ENCODE peak calls at places on chromosomes 2 and 18, in five cellular contexts. One of them, this sample, is unnamed.

GRCh38 chr2:168343586-168343985 is 96.2 kb upstream of the STK39 start:
- DNase-seq in CD8-positive, alpha-beta memory T cell: no peak
- DNase-seq in NCI-H2107: no peak
- DNase-seq in ELR: peak; percentile 54
- DNase-seq in HFFc6: peak; percentile 16
- DNase-seq in this sample: no peak

GRCh38 chr2:177153805-177154204 is 58.8 kb upstream of the HNRNPA3 start:
- DNase-seq in CD8-positive, alpha-beta memory T cell: no peak
- DNase-seq in ELR: no peak
- DNase-seq in HFFc6: no peak
- DNase-seq in NCI-H2107: no peak
- DNase-seq in this sample: no peak

GRCh38 chr2:135641156-135642068 is 100.2 kb upstream of the UBXN4 start:
- DNase-seq in NCI-H2107: no peak
- DNase-seq in CD8-positive, alpha-beta memory T cell: no peak
- DNase-seq in ELR: no peak
- DNase-seq in HFFc6: no peak
- DNase-seq in this sample: no peak

GRCh38 chr2:128374711-128375413 is 56.2 kb upstream of the HS6ST1 start:
- DNase-seq in CD8-positive, alpha-beta memory T cell: no peak
- DNase-seq in ELR: no peak
- DNase-seq in NCI-H2107: no peak
- DNase-seq in HFFc6: no peak
- DNase-seq in this sample: no peak

GRCh38 chr18:22168360-22168921 is 948 bp upstream of the GATA6 start:
- DNase-seq in NCI-H2107: no peak
- DNase-seq in ELR: peak; percentile 26
- DNase-seq in HFFc6: no peak
- DNase-seq in CD8-positive, alpha-beta memory T cell: peak; percentile 33
- DNase-seq in this sample: peak; percentile 10

GRCh38 chr18:27413495-27414401 is 228.6 kb upstream of the CHST9 start:
- DNase-seq in ELR: peak; percentile 10
- DNase-seq in NCI-H2107: no peak
- DNase-seq in HFFc6: no peak
- DNase-seq in CD8-positive, alpha-beta memory T cell: no peak
- DNase-seq in this sample: peak; percentile 87

GRCh38 chr2:239377591-239377990 is 23.2 kb downstream of the HDAC4 start:
- DNase-seq in HFFc6: no peak
- DNase-seq in ELR: no peak
- DNase-seq in NCI-H2107: no peak
- DNase-seq in CD8-positive, alpha-beta memory T cell: no peak
- DNase-seq in this sample: no peak

GRCh38 chr18:26185267-26185666 is 41.0 kb upstream of the TAF4B start:
- DNase-seq in HFFc6: no peak
- DNase-seq in NCI-H2107: no peak
- DNase-seq in ELR: peak; percentile 45
- DNase-seq in CD8-positive, alpha-beta memory T cell: no peak
- DNase-seq in this sample: no peak

GRCh38 chr2:234623521-234623991 is 126.7 kb upstream of the ARL4C start:
- DNase-seq in CD8-positive, alpha-beta memory T cell: no peak
- DNase-seq in HFFc6: no peak
- DNase-seq in NCI-H2107: no peak
- DNase-seq in ELR: no peak
- DNase-seq in this sample: no peak

GRCh38 chr18:79799619-79800352 is 2.0 kb downstream of the KCNG2 start:
- DNase-seq in HFFc6: no peak
- DNase-seq in NCI-H2107: no peak
- DNase-seq in CD8-positive, alpha-beta memory T cell: no peak
- DNase-seq in ELR: no peak
- DNase-seq in this sample: no peak

GRCh38 chr18:32769242-32770180 is 3.3 kb downstream of the KLHL14 start:
- DNase-seq in CD8-positive, alpha-beta memory T cell: no peak
- DNase-seq in NCI-H2107: no peak
- DNase-seq in ELR: no peak
- DNase-seq in HFFc6: no peak
- DNase-seq in this sample: no peak

GRCh38 chr2:55103039-55103438 is 52.8 kb upstream of the RTN4 start:
- DNase-seq in NCI-H2107: no peak
- DNase-seq in ELR: no peak
- DNase-seq in HFFc6: no peak
- DNase-seq in CD8-positive, alpha-beta memory T cell: no peak
- DNase-seq in this sample: no peak

GRCh38 chr18:59459352-59460059 is 100.4 kb upstream of the LMAN1 start:
- DNase-seq in ELR: peak; percentile 63
- DNase-seq in HFFc6: peak; percentile 59
- DNase-seq in CD8-positive, alpha-beta memory T cell: no peak
- DNase-seq in NCI-H2107: peak; percentile 33
- DNase-seq in this sample: peak; percentile 50

GRCh38 chr2:142742301-142743214 is 134.9 kb upstream of the KYNU start:
- DNase-seq in CD8-positive, alpha-beta memory T cell: no peak
- DNase-seq in NCI-H2107: no peak
- DNase-seq in HFFc6: no peak
- DNase-seq in ELR: peak; percentile 87
- DNase-seq in this sample: peak; percentile 57

GRCh38 chr2:122643725-122644329 is 888.4 kb downstream of the TSN start:
- DNase-seq in ELR: peak; percentile 91
- DNase-seq in CD8-positive, alpha-beta memory T cell: no peak
- DNase-seq in HFFc6: peak; percentile 77
- DNase-seq in NCI-H2107: peak; percentile 12
- DNase-seq in this sample: peak; percentile 59

GRCh38 chr2:39718483-39718882 is 52.8 kb downstream of the TMEM178A start:
- DNase-seq in ELR: no peak
- DNase-seq in HFFc6: no peak
- DNase-seq in NCI-H2107: no peak
- DNase-seq in CD8-positive, alpha-beta memory T cell: no peak
- DNase-seq in this sample: no peak

GRCh38 chr2:19540739-19541503 is 182.5 kb upstream of the OSR1 start:
- DNase-seq in ELR: peak; percentile 96
- DNase-seq in HFFc6: peak; percentile 92
- DNase-seq in NCI-H2107: no peak
- DNase-seq in CD8-positive, alpha-beta memory T cell: no peak
- DNase-seq in this sample: peak; percentile 67

GRCh38 chr18:8469793-8470192 is 139.4 kb upstream of the RAB12 start:
- DNase-seq in HFFc6: peak; percentile 39
- DNase-seq in NCI-H2107: no peak
- DNase-seq in ELR: peak; percentile 60
- DNase-seq in CD8-positive, alpha-beta memory T cell: no peak
- DNase-seq in this sample: no peak

GRCh38 chr2:136072616-136073015 is 45.3 kb downstream of the CXCR4 start:
- DNase-seq in HFFc6: no peak
- DNase-seq in ELR: no peak
- DNase-seq in NCI-H2107: no peak
- DNase-seq in CD8-positive, alpha-beta memory T cell: no peak
- DNase-seq in this sample: no peak

GRCh38 chr18:8177330-8178016 is 431.8 kb upstream of the RAB12 start:
- DNase-seq in HFFc6: no peak
- DNase-seq in NCI-H2107: no peak
- DNase-seq in CD8-positive, alpha-beta memory T cell: no peak
- DNase-seq in ELR: no peak
- DNase-seq in this sample: no peak